ENCODE peak calls at places on chromosomes 12 and 14, in four cellular contexts. One of them, this sample, is unnamed.

GRCh38 chr12:58923781-58924180 is 3.5 kb upstream of the LRIG3 start:
- DNase-seq in BJ: no peak
- DNase-seq in mammary epithelial cell: no peak
- DNase-seq in endothelial cell: no peak
- DNase-seq in this sample: no peak

GRCh38 chr14:102532204-102532658 is 22.7 kb upstream of the ANKRD9 start:
- DNase-seq in endothelial cell: no peak
- DNase-seq in mammary epithelial cell: peak
- DNase-seq in BJ: no peak
- DNase-seq in this sample: no peak

GRCh38 chr12:89525824-89526770 is at the start of gene POC1B:
- DNase-seq in endothelial cell: peak
- DNase-seq in BJ: peak
- DNase-seq in mammary epithelial cell: peak
- DNase-seq in this sample: peak

GRCh38 chr14:66066991-66067788 is 419.0 kb upstream of the CCDC196 start:
- DNase-seq in endothelial cell: no peak
- DNase-seq in BJ: no peak
- DNase-seq in mammary epithelial cell: no peak
- DNase-seq in this sample: no peak

GRCh38 chr14:106024983-106025604 is 498.7 kb downstream of the TMEM121 start:
- DNase-seq in BJ: no peak
- DNase-seq in mammary epithelial cell: no peak
- DNase-seq in endothelial cell: no peak
- DNase-seq in this sample: no peak

GRCh38 chr14:36724162-36724561 is 62.5 kb downstream of the PAX9 start:
- DNase-seq in endothelial cell: no peak
- DNase-seq in mammary epithelial cell: no peak
- DNase-seq in BJ: no peak
- DNase-seq in this sample: no peak

GRCh38 chr14:102472815-102473158 is 36.8 kb downstream of the ANKRD9 start:
- DNase-seq in mammary epithelial cell: no peak
- DNase-seq in BJ: no peak
- DNase-seq in endothelial cell: no peak
- DNase-seq in this sample: no peak

GRCh38 chr12:46915082-46915481 is 89.3 kb upstream of the SLC38A4 start:
- DNase-seq in mammary epithelial cell: peak
- DNase-seq in BJ: peak
- DNase-seq in endothelial cell: no peak
- DNase-seq in this sample: no peak

GRCh38 chr12:112716099-112717093 is 75.2 kb upstream of the RPH3A start:
- DNase-seq in endothelial cell: peak
- DNase-seq in mammary epithelial cell: peak
- DNase-seq in BJ: no peak
- DNase-seq in this sample: peak

GRCh38 chr14:74763803-74764531 is 851 bp downstream of the YLPM1 start:
- DNase-seq in endothelial cell: no peak
- DNase-seq in mammary epithelial cell: peak
- DNase-seq in BJ: no peak
- DNase-seq in this sample: no peak

GRCh38 chr12:67382206-67382871 is 113.2 kb downstream of the CAND1 start:
- DNase-seq in BJ: peak
- DNase-seq in mammary epithelial cell: no peak
- DNase-seq in endothelial cell: no peak
- DNase-seq in this sample: no peak

GRCh38 chr12:102379346-102379745 is 101.0 kb downstream of the IGF1 start:
- DNase-seq in mammary epithelial cell: no peak
- DNase-seq in endothelial cell: no peak
- DNase-seq in BJ: no peak
- DNase-seq in this sample: no peak

GRCh38 chr12:6067152-6067916 is 57.1 kb downstream of the VWF start:
- DNase-seq in mammary epithelial cell: no peak
- DNase-seq in BJ: no peak
- DNase-seq in endothelial cell: peak
- DNase-seq in this sample: no peak
- TF ChIP-seq CTCF in mammary epithelial cell: peak
- TF ChIP-seq CTCF in BJ: peak
- TF ChIP-seq CTCF in endothelial cell: peak
- TF ChIP-seq CTCF in this sample: no peak

GRCh38 chr14:90193925-90194324 is 62.4 kb upstream of the PSMC1 start:
- DNase-seq in endothelial cell: peak
- DNase-seq in BJ: no peak
- DNase-seq in mammary epithelial cell: no peak
- DNase-seq in this sample: peak
- TF ChIP-seq CTCF in endothelial cell: no peak
- TF ChIP-seq CTCF in BJ: peak
- TF ChIP-seq CTCF in mammary epithelial cell: peak
- TF ChIP-seq CTCF in this sample: peak

DNA sequence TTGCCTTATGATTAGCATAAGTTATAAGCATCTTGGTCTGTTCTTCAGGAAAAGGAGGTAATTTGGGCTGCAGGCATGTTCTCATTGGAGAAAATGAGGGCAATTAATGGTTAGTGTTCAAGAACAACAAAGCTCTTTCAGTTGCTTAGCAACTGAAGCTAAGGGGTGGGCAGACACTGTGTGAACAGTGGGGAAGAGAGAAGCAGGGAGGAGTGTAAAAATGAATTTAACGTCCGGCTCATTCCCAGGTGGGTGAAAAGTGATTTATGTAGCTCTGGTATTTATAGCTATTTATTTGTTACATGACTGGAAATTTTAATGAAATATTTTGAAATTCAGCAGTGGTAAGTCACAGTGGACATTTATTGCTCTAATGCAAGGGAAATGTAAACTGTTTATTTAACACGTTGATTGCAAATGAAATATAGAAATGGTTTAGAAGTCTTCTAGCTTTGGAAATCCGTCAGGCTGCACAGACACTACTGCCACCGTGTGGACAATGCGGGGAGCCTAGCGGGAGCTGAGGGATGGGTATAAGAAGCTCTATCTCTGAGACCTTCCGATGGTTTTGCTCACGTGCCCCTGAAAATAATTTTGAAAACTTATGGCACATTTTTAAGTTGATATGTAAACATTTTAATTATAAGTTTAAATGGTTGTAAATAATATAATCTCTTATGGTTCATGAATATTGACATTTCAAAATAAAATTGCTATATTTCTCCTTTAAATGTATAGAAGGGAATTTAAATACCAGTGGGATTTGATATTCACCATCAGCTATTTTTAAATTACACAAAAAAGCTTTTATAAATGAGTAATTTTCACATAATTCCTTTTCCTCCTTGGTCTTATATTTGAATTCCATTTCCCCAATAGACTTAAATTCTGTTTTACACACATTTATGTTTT is 54.5 kb downstream of the E2F7 start:
- DNase-seq in mammary epithelial cell: peak
- DNase-seq in BJ: peak
- DNase-seq in endothelial cell: peak
- DNase-seq in this sample: peak
- TF ChIP-seq CTCF in mammary epithelial cell: peak
- TF ChIP-seq CTCF in BJ: peak
- TF ChIP-seq CTCF in endothelial cell: peak
- TF ChIP-seq CTCF in this sample: peak

DNA sequence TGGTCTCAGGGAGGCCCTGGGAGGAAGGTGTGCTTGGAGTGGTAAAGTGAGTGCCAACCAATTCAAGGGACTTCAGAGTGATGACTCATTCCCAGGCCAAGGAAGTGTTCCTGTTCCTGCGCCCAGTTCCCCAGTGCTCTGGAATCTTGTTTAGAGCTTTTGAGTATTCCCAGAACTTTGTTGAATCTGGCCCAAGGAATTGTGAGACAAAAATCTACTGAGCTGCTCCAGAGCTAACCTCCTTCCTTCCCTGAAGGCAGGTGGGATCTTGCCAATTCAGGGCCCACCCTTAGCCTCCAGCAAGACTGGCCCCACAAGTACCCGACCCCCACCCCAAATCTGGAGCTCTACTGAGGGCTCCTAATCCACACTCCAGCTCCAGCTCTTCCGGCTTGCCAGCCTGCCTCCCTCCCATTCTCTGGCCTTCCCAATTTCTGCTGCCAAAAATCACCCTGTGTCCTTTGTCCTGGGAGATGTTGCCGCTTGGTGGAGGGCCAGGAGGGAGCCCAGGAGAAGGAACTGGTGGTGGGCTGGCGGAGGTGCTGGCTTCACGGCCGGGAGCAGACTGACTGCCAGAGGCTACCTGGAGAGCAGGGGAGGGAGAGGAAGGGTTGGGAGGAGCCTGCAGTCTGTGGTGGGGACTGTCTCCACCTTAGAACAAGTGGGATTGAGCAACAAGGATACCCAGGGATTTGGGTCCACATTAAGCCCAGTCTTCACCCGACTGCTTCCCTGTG is 2.0 kb upstream of the ATN1 start:
- DNase-seq in mammary epithelial cell: peak
- DNase-seq in BJ: peak
- DNase-seq in endothelial cell: peak
- DNase-seq in this sample: peak
- TF ChIP-seq CTCF in mammary epithelial cell: no peak
- TF ChIP-seq CTCF in BJ: no peak
- TF ChIP-seq CTCF in endothelial cell: no peak
- TF ChIP-seq CTCF in this sample: no peak

DNA sequence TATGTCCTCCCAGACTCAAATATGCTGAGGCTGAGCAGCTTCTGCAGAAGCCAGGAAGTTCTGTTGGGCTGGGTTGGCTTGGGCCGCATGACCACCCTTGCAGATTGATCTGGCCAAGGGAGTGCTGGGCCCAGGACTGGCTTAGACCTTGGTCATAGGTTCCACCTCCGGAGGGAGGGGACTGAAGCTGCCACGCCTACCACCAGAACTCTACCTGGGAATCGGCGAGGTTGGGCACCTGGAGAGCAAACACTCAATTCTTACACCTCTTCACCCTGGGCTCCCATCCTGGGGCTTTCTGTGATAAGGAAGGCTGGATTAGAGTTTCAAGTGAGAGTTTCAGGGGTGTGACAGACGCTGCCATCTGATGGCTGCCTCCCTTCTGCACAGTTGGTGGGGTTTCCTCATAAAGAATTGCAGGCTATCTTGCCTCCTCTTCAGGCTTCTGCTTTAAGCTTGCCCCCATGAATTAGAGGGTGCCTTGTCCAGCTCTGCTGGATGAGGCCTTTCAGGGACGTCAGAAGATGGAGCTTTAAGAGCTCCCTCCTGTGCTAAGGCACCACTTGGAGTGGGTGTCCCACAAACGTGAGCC is 5.8 kb downstream of the SLC24A4 start:
- DNase-seq in mammary epithelial cell: no peak
- DNase-seq in endothelial cell: no peak
- DNase-seq in BJ: no peak
- DNase-seq in this sample: no peak
- TF ChIP-seq CTCF in mammary epithelial cell: no peak
- TF ChIP-seq CTCF in endothelial cell: no peak
- TF ChIP-seq CTCF in BJ: no peak
- TF ChIP-seq CTCF in this sample: no peak

DNA sequence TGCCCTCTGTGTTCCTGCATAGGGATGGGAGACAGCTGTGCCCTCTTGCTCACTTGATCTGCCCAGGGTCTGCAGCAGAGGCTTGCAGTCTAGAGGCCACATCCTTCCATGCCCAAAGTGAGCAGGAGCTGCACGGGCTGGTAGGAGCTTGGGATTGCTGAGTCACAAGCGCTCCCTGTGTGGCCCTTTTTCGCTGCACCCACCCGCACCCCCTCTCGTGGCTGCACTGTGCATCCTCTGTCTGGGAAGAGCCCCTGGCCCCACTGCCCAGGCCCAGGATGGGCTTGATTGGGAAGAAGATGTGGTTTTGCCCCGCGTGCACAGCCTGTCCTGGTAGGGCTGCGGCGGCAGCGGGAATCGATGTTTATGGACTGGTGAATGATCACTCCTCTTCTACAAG is 192.4 kb downstream of the TSPAN9 start:
- DNase-seq in mammary epithelial cell: no peak
- DNase-seq in endothelial cell: no peak
- DNase-seq in BJ: no peak
- DNase-seq in this sample: no peak
- TF ChIP-seq CTCF in mammary epithelial cell: no peak
- TF ChIP-seq CTCF in endothelial cell: no peak
- TF ChIP-seq CTCF in BJ: no peak
- TF ChIP-seq CTCF in this sample: no peak

GRCh38 chr14:45426685-45427282 is 173.8 kb upstream of the MIS18BP1 start:
- DNase-seq in mammary epithelial cell: peak
- DNase-seq in BJ: no peak
- DNase-seq in endothelial cell: no peak
- DNase-seq in this sample: no peak
- TF ChIP-seq CTCF in mammary epithelial cell: peak
- TF ChIP-seq CTCF in BJ: peak
- TF ChIP-seq CTCF in endothelial cell: peak
- TF ChIP-seq CTCF in this sample: peak

GRCh38 chr14:69154779-69155178 is 1.9 kb upstream of the DCAF5 start:
- DNase-seq in endothelial cell: no peak
- DNase-seq in mammary epithelial cell: no peak
- DNase-seq in BJ: no peak
- DNase-seq in this sample: no peak

GRCh38 chr14:69153848-69154208 is 909 bp upstream of the DCAF5 start:
- DNase-seq in BJ: no peak
- DNase-seq in mammary epithelial cell: no peak
- DNase-seq in endothelial cell: no peak
- DNase-seq in this sample: peak

GRCh38 chr14:69152181-69152943 is 557 bp downstream of the DCAF5 start:
- DNase-seq in BJ: no peak
- DNase-seq in mammary epithelial cell: peak
- DNase-seq in endothelial cell: peak
- DNase-seq in this sample: peak

GRCh38 chr14:69151458-69152180 is 1.3 kb downstream of the DCAF5 start:
- DNase-seq in endothelial cell: peak
- DNase-seq in mammary epithelial cell: peak
- DNase-seq in BJ: no peak
- DNase-seq in this sample: peak

DNA sequence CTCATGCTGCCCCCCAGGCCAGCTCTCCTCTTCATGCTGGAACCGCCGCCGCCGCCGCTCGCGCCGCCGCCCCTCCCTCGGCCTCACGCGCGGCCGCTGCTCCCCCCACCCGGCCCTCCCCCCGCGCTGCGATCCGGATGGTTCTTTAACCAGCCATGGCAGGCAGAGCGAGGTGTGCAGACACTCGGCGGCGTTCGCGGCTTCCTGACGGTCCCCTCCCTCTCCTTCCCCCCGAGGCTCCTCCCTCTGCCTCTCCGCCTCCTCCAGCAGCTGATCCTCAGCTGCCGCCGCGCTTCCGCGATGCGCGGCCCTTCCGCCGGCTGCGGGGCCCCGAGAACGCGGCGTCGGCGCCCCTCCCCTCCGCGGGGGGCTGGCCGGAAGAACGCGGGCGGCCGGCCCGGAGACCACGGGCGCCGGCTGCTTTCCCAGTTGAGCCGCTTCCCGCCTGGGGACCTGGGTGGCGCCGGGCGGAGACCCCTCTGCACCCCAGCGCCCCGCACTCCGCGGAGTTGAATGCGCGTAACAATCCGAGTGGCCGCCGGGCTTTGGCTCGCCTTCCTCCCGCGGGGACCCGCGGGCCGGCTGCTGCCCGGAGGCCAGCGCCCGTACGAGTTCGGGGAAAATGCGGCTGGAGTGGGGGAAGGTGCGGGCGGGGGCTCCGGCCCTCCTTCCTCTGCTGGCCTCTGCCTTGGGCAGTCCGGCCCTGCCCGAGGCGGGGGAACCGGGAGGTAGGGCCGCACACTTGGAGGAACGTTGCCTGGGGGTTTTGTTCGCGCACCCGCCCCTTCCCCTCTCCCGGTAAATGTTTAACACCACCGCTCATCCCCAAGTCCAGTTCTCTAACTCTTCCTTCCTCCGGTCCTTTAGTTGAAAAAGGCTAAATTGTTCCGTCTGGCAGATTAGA is at the start of gene DCAF5:
- DNase-seq in mammary epithelial cell: peak
- DNase-seq in BJ: peak
- DNase-seq in endothelial cell: peak
- DNase-seq in this sample: peak
- TF ChIP-seq CTCF in mammary epithelial cell: no peak
- TF ChIP-seq CTCF in BJ: no peak
- TF ChIP-seq CTCF in endothelial cell: no peak
- TF ChIP-seq CTCF in this sample: no peak